ENCODE peak calls at places on chromosomes 6 and 20, in seven cellular contexts. C, S, V, D, N, E and B are unnamed samples.

GRCh38 chr6:11535801-11536230 is 1.7 kb upstream of the TMEM170B start:
- DNase-seq in C (peak), S (no peak), V (no peak), D (no peak), N (no peak), E (no peak), B (no peak)

GRCh38 chr6:27592481-27593199 is 119.7 kb upstream of the ZNF184 start:
- DNase-seq in C (peak), S (peak), V (no peak), D (peak), N (no peak), E (peak), B (no peak)

GRCh38 chr6:104887350-104887749 is 27.6 kb upstream of the HACE1 start:
- DNase-seq in C (peak), S (no peak), V (no peak), D (no peak), N (no peak), E (no peak), B (no peak)

GRCh38 chr6:43226192-43226851 is 3.0 kb downstream of the DNPH1 start:
- DNase-seq in C (no peak), S (no peak), V (no peak), D (no peak), N (no peak), E (no peak), B (no peak)

GRCh38 chr6:148854086-148854485 is 107.3 kb downstream of the UST start:
- DNase-seq in C (no peak), S (no peak), V (no peak), D (no peak), N (no peak), E (no peak), B (no peak)

GRCh38 chr6:149771185-149771584 is 21.6 kb downstream of the PCMT1 start:
- DNase-seq in C (no peak), S (no peak), V (no peak), D (no peak), N (no peak), E (no peak), B (no peak)

GRCh38 chr6:39402239-39402751 is 79.8 kb upstream of the KCNK16 start:
- DNase-seq in C (no peak), S (no peak), V (no peak), D (no peak), N (no peak), E (no peak), B (no peak)

GRCh38 chr6:142881771-142882170 is 63.2 kb downstream of the HIVEP2 start:
- DNase-seq in C (no peak), S (no peak), V (no peak), D (no peak), N (no peak), E (no peak), B (no peak)

GRCh38 chr6:130697661-130698535 is 129.3 kb upstream of the SMLR1 start:
- DNase-seq in C (peak), S (peak), V (peak), D (peak), N (no peak), E (peak), B (peak)

GRCh38 chr6:43077981-43078411 is 1.9 kb downstream of the PTK7 start:
- DNase-seq in C (no peak), S (no peak), V (peak), D (no peak), N (no peak), E (no peak), B (no peak)

GRCh38 chr6:151285121-151285520 is 45.4 kb downstream of the AKAP12 start:
- DNase-seq in C (no peak), S (no peak), V (no peak), D (no peak), N (no peak), E (no peak), B (no peak)

GRCh38 chr6:11536795-11537194 is 754 bp upstream of the TMEM170B start:
- DNase-seq in C (no peak), S (no peak), V (peak), D (no peak), N (no peak), E (no peak), B (no peak)

GRCh38 chr6:32621372-32621771 is 15.8 kb upstream of the HLA-DQA1 start:
- DNase-seq in C (no peak), S (no peak), V (no peak), D (no peak), N (no peak), E (no peak), B (no peak)

GRCh38 chr20:56697476-56697875 is 68.4 kb downstream of the TFAP2C start:
- DNase-seq in C (no peak), S (no peak), V (no peak), D (no peak), N (no peak), E (no peak), B (no peak)

GRCh38 chr20:35662541-35662940 is 2.2 kb downstream of the CPNE1 start:
- DNase-seq in C (no peak), S (no peak), V (no peak), D (no peak), N (no peak), E (no peak), B (no peak)

GRCh38 chr6:145547596-145548325 is 187.6 kb downstream of the EPM2A start:
- DNase-seq in C (no peak), S (no peak), V (no peak), D (no peak), N (no peak), E (no peak), B (no peak)

GRCh38 chr6:3386374-3386857 is 70.4 kb downstream of the SLC22A23 start:
- DNase-seq in C (no peak), S (no peak), V (no peak), D (no peak), N (no peak), E (no peak), B (no peak)

GRCh38 chr6:158290659-158291058 is 21.6 kb upstream of the TULP4 start:
- DNase-seq in C (no peak), S (no peak), V (no peak), D (no peak), N (no peak), E (peak), B (no peak)

GRCh38 chr6:130037207-130037811 is 18.9 kb downstream of the L3MBTL3 start:
- DNase-seq in C (no peak), S (no peak), V (peak), D (peak), N (no peak), E (no peak), B (no peak)

GRCh38 chr6:112690497-112691202 is 343.5 kb downstream of the RFPL4B start:
- DNase-seq in C (no peak), S (peak), V (peak), D (no peak), N (no peak), E (no peak), B (no peak)

GRCh38 chr6:34148864-34149810 is 3.2 kb upstream of the GRM4 start:
- DNase-seq in C (no peak), S (no peak), V (peak), D (no peak), N (no peak), E (no peak), B (no peak)

GRCh38 chr6:28597217-28597835 is 71.6 kb downstream of the GPX5 start:
- DNase-seq in C (peak), S (peak), V (peak), D (no peak), N (no peak), E (no peak), B (peak)

GRCh38 chr6:29764422-29765196 is 41.4 kb downstream of the HLA-F start:
- DNase-seq in C (no peak), S (no peak), V (no peak), D (no peak), N (no peak), E (no peak), B (no peak)

GRCh38 chr6:150615967-150616366 is 16.3 kb downstream of the PLEKHG1 start:
- DNase-seq in C (no peak), S (no peak), V (no peak), D (no peak), N (no peak), E (no peak), B (no peak)

GRCh38 chr6:158631678-158632537 is 12.6 kb downstream of the DYNLT1 start:
- DNase-seq in C (no peak), S (no peak), V (no peak), D (peak), N (no peak), E (no peak), B (peak)

GRCh38 chr6:31546339-31546961 is at the start of gene ATP6V1G2:
- DNase-seq in C (peak), S (peak), V (peak), D (peak), N (peak), E (peak), B (peak)

GRCh38 chr6:31797607-31798006 is 2.1 kb upstream of the VARS1 start:
- DNase-seq in C (no peak), S (no peak), V (no peak), D (no peak), N (no peak), E (no peak), B (no peak)

GRCh38 chr6:157561929-157562810 is 181.2 kb downstream of the ZDHHC14 start:
- DNase-seq in C (no peak), S (no peak), V (peak), D (no peak), N (no peak), E (peak), B (no peak)

GRCh38 chr20:19789446-19789845 is 31.4 kb downstream of the RIN2 start:
- DNase-seq in C (no peak), S (no peak), V (no peak), D (no peak), N (no peak), E (no peak), B (no peak)

GRCh38 chr20:2805682-2806350 is 5.4 kb upstream of the CPXM1 start:
- DNase-seq in C (no peak), S (no peak), V (peak), D (peak), N (no peak), E (no peak), B (no peak)

GRCh38 chr6:40626886-40627285 is 39.7 kb upstream of the LRFN2 start:
- DNase-seq in C (no peak), S (no peak), V (no peak), D (no peak), N (no peak), E (no peak), B (no peak)

GRCh38 chr6:12324096-12324495 is 33.9 kb downstream of the EDN1 start:
- DNase-seq in C (peak), S (no peak), V (no peak), D (no peak), N (no peak), E (no peak), B (peak)

GRCh38 chr6:33017024-33017423 is 7.6 kb upstream of the HLA-DOA start:
- DNase-seq in C (no peak), S (no peak), V (no peak), D (no peak), N (no peak), E (no peak), B (no peak)

GRCh38 chr6:43413002-43413401 is 14.3 kb upstream of the ABCC10 start:
- DNase-seq in C (no peak), S (no peak), V (no peak), D (no peak), N (no peak), E (no peak), B (no peak)

GRCh38 chr6:1070085-1070521 is 241.8 kb upstream of the FOXQ1 start:
- DNase-seq in C (no peak), S (no peak), V (no peak), D (no peak), N (no peak), E (no peak), B (no peak)

GRCh38 chr6:170295519-170296422 is 4.9 kb upstream of the DLL1 start:
- DNase-seq in C (no peak), S (no peak), V (peak), D (peak), N (peak), E (no peak), B (no peak)

GRCh38 chr6:168180548-168181011 is 101.6 kb upstream of the FRMD1 start:
- DNase-seq in C (no peak), S (no peak), V (no peak), D (no peak), N (no peak), E (peak), B (no peak)

GRCh38 chr20:50112512-50113419 is at the start of gene UBE2V1:
- DNase-seq in C (peak), S (no peak), V (peak), D (peak), N (peak), E (peak), B (peak)
- TF ChIP-seq CTCF in C (peak), S (peak), V (peak), D (peak), N (no peak), E (peak), B (peak)

GRCh38 chr20:63081351-63081750 is 74.6 kb upstream of the BHLHE23 start:
- DNase-seq in C (no peak), S (no peak), V (no peak), D (no peak), N (no peak), E (no peak), B (no peak)
- TF ChIP-seq SIN3A in C (no peak), S (no peak), V (no peak), D (no peak), N (no peak), E (no peak), B (no peak)

DNA sequence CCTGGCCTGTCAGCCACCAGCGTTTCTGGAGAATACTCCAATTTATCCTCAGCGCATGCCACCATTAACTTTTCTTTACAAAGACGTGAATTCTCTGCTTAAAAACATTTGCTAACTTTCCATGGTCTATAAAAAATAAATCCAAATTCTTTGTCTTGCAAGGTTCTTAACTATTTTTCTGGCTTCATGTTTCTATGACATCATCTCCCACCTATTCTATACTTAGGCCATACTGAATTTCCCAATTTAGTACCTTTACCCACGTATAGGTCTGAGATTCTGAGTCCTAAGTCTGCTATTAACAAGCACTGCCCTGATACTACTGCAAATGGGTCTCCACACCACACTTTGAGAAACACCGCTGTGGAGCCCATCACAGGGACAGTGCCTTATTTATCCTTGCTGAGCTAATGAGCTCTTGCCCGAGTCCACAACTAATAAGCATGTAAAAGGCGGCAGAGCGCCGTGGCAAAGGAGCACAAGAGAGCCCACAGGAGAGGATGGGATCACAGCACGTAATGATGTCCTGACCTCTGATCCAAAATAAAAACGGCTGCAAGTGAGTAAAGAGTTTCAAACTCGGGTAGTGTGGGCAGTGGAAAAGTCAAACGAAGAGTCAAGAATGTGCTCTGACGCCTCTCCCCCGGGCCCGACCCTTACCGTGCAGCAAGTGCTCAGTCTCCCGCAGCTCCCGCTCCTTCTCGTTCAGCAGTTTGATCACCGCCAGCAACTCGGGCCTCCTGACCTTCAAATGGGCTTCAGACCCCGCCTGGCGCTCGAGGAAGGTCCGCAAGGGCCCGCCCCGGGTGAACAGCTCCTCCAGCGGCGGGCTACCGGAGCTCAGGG is 519 bp downstream of the MTRF1L start:
- DNase-seq in C (peak), S (no peak), V (peak), D (peak), N (no peak), E (no peak), B (no peak)
- TF ChIP-seq CTCF in C (no peak), S (no peak), V (no peak), D (no peak), N (no peak), E (no peak), B (no peak)

GRCh38 chr20:25315418-25316210 is 67.7 kb downstream of the PYGB start:
- DNase-seq in C (no peak), S (no peak), V (no peak), D (no peak), N (no peak), E (no peak), B (no peak)
- TF ChIP-seq SIN3A in C (no peak), S (no peak), V (no peak), D (no peak), N (no peak), E (no peak), B (no peak)

DNA sequence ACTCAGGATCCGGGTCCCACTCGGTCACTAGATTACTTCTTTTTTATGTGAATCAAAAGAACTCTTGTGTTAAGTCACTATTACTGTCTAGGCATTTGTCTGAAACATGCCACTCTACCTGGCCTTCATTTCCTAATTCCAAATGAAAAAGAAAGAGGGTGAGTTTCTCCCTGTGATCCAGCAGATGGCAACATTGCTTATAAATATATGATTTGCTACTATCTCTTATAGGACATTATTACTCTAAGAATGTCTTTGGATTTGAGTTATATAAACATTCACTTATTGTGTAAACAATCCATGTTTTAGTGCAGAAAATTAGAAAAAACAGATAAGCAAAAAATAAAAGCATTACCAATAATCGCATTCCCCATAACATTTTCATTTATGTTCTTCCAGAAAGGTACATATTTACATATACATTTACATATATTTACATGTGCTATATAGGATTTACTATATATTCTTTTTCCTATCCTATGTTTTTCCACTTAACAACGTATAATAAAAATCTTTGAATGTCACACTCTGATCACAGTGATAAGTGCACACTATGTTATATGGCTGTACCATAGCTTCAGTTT is 66.9 kb downstream of the FAXC start:
- DNase-seq in C (no peak), S (no peak), V (peak), D (peak), N (no peak), E (no peak), B (peak)
- TF ChIP-seq CTCF in C (peak), S (peak), V (peak), D (peak), N (no peak), E (peak), B (peak)

GRCh38 chr6:18920701-18921100 is 533.6 kb downstream of the RNF144B start:
- DNase-seq in C (no peak), S (no peak), V (no peak), D (no peak), N (no peak), E (no peak), B (no peak)
- TF ChIP-seq SIN3A in C (no peak), S (no peak), V (no peak), D (no peak), N (no peak), E (no peak), B (no peak)

GRCh38 chr6:138541793-138542481 is 42.6 kb upstream of the NHSL1 start:
- DNase-seq in C (no peak), S (no peak), V (no peak), D (no peak), N (no peak), E (no peak), B (no peak)
- TF ChIP-seq CTCF in C (no peak), S (no peak), V (no peak), D (no peak), N (no peak), E (no peak), B (no peak)

GRCh38 chr6:90222724-90223198 is 73.9 kb downstream of the BACH2 start:
- DNase-seq in C (peak), S (no peak), V (no peak), D (no peak), N (no peak), E (no peak), B (peak)
- TF ChIP-seq SIN3A in C (no peak), S (no peak), V (no peak), D (no peak), N (no peak), E (no peak), B (peak)